ENCODE peak calls at places on chromosomes 2 and 18, in five cellular contexts. E is progenitor cell of endocrine pancreas, V is left ventricle myocardium inferior, Q is osteocyte, X is body of pancreas. S is an unnamed sample.

GRCh38 chr18:60292186-60292585 is 80.4 kb downstream of the MC4R start:
- DNase-seq in Q (no peak), V (no peak), X (no peak), E (no peak), S (no peak)

GRCh38 chr2:190615555-190616200 is 33.2 kb upstream of the NAB1 start:
- DNase-seq in X (no peak), Q (no peak), E (no peak), V (no peak), S (no peak)

GRCh38 chr2:221312634-221313033 is 259.5 kb downstream of the EPHA4 start:
- DNase-seq in Q (no peak), E (no peak), V (no peak), X (no peak), S (no peak)

GRCh38 chr2:21333694-21334093 is 209.9 kb downstream of the TDRD15 start:
- DNase-seq in X (no peak), V (no peak), E (no peak), Q (no peak), S (no peak)

GRCh38 chr2:66441651-66442365 is 6.9 kb downstream of the MEIS1 start:
- DNase-seq in X (no peak), E (no peak), V (no peak), Q (no peak), S (no peak)

GRCh38 chr18:46098616-46098933 is 479 bp upstream of the ATP5F1A start:
- DNase-seq in Q (no peak), X (no peak), E (peak; percentile 30), V (no peak), S (no peak)

GRCh38 chr2:238203973-238204683 is 633 bp upstream of the ILKAP start:
- DNase-seq in Q (no peak), V (no peak), E (no peak), X (no peak), S (no peak)

GRCh38 chr2:86078801-86079545 is 26.7 kb downstream of the POLR1A start:
- DNase-seq in Q (no peak), X (peak; percentile 52), E (no peak), V (no peak), S (no peak)

GRCh38 chr2:158624071-158624470 is 167.3 kb downstream of the PKP4 start:
- DNase-seq in X (no peak), V (no peak), Q (no peak), E (no peak), S (no peak)

GRCh38 chr18:13548106-13548819 is 178.1 kb downstream of the FAM210A start:
- DNase-seq in Q (peak; percentile 70), E (no peak), X (no peak), V (no peak), S (no peak)

GRCh38 chr2:232393556-232393955 is 13.1 kb upstream of the ALPG start:
- DNase-seq in V (no peak), X (no peak), Q (no peak), E (no peak), S (no peak)

GRCh38 chr2:5825686-5826085 is 133.5 kb downstream of the SOX11 start:
- DNase-seq in X (no peak), Q (no peak), E (no peak), V (no peak), S (no peak)

GRCh38 chr18:51865538-51865937 is 474.5 kb upstream of the DCC start:
- DNase-seq in V (no peak), Q (no peak), E (no peak), X (no peak), S (no peak)

GRCh38 chr2:121804340-121804739 is 48.9 kb downstream of the TSN start:
- DNase-seq in E (no peak), V (no peak), Q (no peak), X (no peak), S (peak; percentile 67)

GRCh38 chr18:42048150-42048549 is 93.1 kb downstream of the PIK3C3 start:
- DNase-seq in Q (no peak), X (no peak), V (no peak), E (no peak), S (no peak)

GRCh38 chr2:172792711-172793110 is 57.1 kb downstream of the RAPGEF4 start:
- DNase-seq in Q (no peak), E (no peak), V (no peak), X (no peak), S (no peak)
- TF ChIP-seq CTCF in Q (no peak), E (no peak), V (no peak), X (no peak), S (no peak)

DNA sequence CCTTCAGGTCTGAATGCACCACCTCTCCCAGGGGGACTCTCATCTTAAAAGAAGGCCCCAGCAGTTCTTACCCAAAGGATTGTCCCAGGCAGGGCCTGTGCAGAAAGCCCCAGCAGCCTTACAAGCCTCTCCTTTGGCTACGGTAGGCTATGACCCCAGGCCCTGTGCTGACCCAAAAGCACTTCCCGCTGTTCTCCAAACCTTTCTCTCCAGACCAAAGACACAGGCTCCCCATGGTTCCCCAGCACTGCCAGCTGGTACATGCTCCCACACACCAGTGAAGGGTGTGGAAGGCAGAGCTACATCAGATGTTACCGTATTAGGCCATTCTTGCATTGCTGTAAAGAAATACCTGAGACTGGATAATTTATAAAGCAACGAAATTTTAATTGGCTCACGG is 35.4 kb downstream of the LBH start:
- DNase-seq in E (no peak), V (no peak), X (no peak), Q (no peak), S (no peak)
- TF ChIP-seq CTCF in E (no peak), V (no peak), X (no peak), Q (no peak), S (no peak)

GRCh38 chr2:135913726-135914365 is 37.6 kb upstream of the MCM6 start:
- DNase-seq in X (peak; percentile 21), V (no peak), Q (no peak), E (no peak), S (peak; percentile 41)

GRCh38 chr2:135914485-135914884 is 38.2 kb upstream of the MCM6 start:
- DNase-seq in Q (no peak), V (no peak), X (no peak), E (no peak), S (no peak)

GRCh38 chr2:135916232-135916631 is 40.0 kb upstream of the MCM6 start:
- DNase-seq in V (no peak), E (no peak), X (no peak), Q (no peak), S (no peak)
- TF ChIP-seq CTCF in V (peak; percentile 60), E (peak; percentile 64), X (peak; percentile 51), Q (peak; percentile 57), S (peak; percentile 34)

GRCh38 chr2:160720098-160720497 is 226.5 kb upstream of the RBMS1 start:
- DNase-seq in Q (no peak), E (no peak), V (no peak), X (no peak), S (no peak)
- TF ChIP-seq CTCF in Q (no peak), E (no peak), V (no peak), X (no peak), S (no peak)

GRCh38 chr2:37198681-37199065 is 2.4 kb downstream of the CEBPZOS start:
- DNase-seq in X (no peak), Q (no peak), V (no peak), E (no peak), S (no peak)

GRCh38 chr2:37201208-37201607 is 4.9 kb downstream of the CEBPZOS start:
- DNase-seq in E (no peak), V (no peak), Q (no peak), X (no peak), S (no peak)

GRCh38 chr2:37191747-37192146 is 3.3 kb upstream of the SULT6B1 start:
- DNase-seq in V (no peak), Q (no peak), X (no peak), E (no peak), S (no peak)

GRCh38 chr2:37192551-37192950 is 3.7 kb upstream of the CEBPZOS start:
- DNase-seq in E (no peak), Q (no peak), V (no peak), X (no peak), S (no peak)

DNA sequence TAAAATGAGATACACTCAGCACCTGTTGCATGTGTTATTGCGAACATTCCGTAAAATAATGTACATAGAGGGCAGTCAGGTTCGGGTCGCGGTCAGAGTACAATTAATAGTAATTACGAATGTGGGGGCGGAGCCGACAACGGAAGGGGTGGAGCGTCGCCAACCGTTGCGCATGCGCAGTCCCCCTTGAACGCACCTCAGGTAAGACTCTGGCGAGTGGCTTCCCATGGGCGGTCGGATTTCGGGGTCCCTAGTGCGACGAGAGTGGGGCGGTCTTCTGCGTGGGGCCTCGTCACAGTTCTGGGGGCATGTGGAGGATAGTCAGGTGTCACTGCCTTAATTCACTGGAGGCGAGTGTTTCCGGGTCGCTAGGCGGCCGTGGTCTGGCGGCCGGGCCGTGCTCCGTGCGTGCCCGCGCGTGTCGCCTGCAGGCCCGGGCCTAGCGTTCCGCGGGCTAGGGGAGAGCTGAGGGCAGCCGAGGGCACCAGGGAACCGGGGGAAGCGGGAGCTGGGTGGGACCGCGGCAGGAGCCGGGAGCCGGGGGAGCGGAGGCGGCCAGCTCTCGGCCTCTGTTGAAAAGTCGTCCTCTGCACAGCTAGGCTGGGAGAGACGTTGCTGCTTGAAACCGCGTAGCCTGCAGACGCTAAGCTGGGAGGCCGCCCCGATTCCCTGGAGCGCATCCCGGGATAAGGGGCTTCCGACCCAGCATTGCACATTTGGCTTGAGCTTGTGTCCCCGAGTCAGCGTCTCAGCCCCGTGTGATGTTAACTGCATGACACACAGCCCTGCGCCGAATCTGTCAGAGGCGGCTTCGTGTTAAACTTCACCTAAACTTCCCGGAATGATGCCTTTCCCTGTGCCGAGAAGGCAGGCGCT is at the start of gene CEBPZOS:
- DNase-seq in V (peak; percentile 85), X (peak; percentile 84), Q (no peak), E (no peak), S (peak; percentile 92)
- TF ChIP-seq CTCF in V (no peak), X (no peak), Q (no peak), E (no peak), S (no peak)

GRCh38 chr2:160408205-160408561 is 85.4 kb downstream of the RBMS1 start:
- DNase-seq in E (no peak), X (no peak), V (no peak), Q (no peak), S (no peak)

GRCh38 chr2:160407393-160408204 is 86.0 kb downstream of the RBMS1 start:
- DNase-seq in E (peak; percentile 53), V (peak; percentile 66), X (peak; percentile 47), Q (peak; percentile 87), S (peak; percentile 55)

GRCh38 chr2:160408575-160409291 is 84.9 kb downstream of the RBMS1 start:
- DNase-seq in Q (no peak), X (no peak), E (no peak), V (no peak), S (no peak)

GRCh38 chr2:160405077-160405865 is 88.3 kb downstream of the RBMS1 start:
- DNase-seq in V (no peak), Q (no peak), E (no peak), X (no peak), S (no peak)

DNA sequence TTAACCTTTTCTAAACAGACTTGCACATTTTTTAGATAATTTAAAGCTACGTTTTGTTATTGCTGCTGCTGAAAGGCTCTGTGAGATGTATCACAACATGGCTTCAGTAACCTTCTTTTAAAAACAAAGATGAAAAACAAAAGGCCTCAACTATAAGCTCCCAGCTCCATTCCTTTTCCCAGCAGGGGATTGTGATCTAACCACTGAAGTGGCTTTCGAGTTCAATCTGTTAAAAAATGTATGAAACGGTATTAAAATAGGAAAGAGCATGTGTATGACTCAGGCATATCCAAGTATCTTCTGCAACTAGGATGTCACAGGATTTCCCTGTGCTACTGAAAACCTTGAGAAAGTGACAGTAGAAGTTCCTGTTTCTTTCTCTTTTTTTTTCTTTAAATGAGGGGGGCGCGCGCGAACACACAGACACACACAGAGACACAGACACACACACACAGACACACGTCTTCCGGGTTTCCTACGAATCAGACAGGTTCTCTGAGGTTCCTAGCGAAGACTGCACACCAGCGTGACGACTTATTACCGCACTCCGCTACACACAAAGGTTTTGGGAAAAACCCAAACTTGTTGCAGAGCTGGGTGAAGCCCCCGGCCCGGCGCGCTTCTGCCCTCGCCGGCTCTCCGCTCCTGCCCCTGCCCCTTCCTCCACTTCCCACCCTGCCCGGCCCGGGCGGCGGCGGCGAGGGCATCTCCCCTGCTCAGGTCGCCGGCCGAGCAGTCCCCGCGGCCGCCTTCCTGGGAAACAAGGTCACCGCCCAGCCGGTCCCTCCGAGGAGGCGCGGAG is 86.8 kb downstream of the RBMS1 start:
- DNase-seq in Q (no peak), E (no peak), X (peak; percentile 37), V (peak; percentile 48), S (peak; percentile 54)
- TF ChIP-seq CTCF in Q (no peak), E (no peak), X (no peak), V (no peak), S (no peak)